ENCODE peak calls at places on chromosomes 4 and X, in five cellular contexts. One of them, this sample, is unnamed.

GRCh38 chr4:101114936-101115372 is 232.4 kb downstream of the PPP3CA start:
- DNase-seq in K562: no peak
- DNase-seq in choroid plexus epithelial cell: peak
- DNase-seq in CD4-positive, CD25-positive, alpha-beta regulatory T cell: no peak
- DNase-seq in cardiac fibroblast: peak
- DNase-seq in this sample: no peak

GRCh38 chr4:21885241-21885640 is 63.3 kb downstream of the KCNIP4 start:
- DNase-seq in choroid plexus epithelial cell: peak
- DNase-seq in CD4-positive, CD25-positive, alpha-beta regulatory T cell: no peak
- DNase-seq in K562: no peak
- DNase-seq in cardiac fibroblast: peak
- DNase-seq in this sample: no peak

GRCh38 chrX:15468036-15468435 is 25.1 kb downstream of the PIR start:
- DNase-seq in choroid plexus epithelial cell: peak
- DNase-seq in CD4-positive, CD25-positive, alpha-beta regulatory T cell: peak
- DNase-seq in K562: peak
- DNase-seq in cardiac fibroblast: peak
- DNase-seq in this sample: peak

GRCh38 chr4:55503164-55503563 is 43.5 kb downstream of the CLOCK start:
- DNase-seq in choroid plexus epithelial cell: peak
- DNase-seq in K562: peak
- DNase-seq in cardiac fibroblast: peak
- DNase-seq in CD4-positive, CD25-positive, alpha-beta regulatory T cell: no peak
- DNase-seq in this sample: no peak

GRCh38 chr4:129113919-129114318 is 18.0 kb downstream of the C4orf33 start:
- DNase-seq in cardiac fibroblast: no peak
- DNase-seq in CD4-positive, CD25-positive, alpha-beta regulatory T cell: no peak
- DNase-seq in K562: no peak
- DNase-seq in choroid plexus epithelial cell: no peak
- DNase-seq in this sample: no peak

GRCh38 chr4:181289203-181289602 is 954.0 kb upstream of the TENM3 start:
- DNase-seq in cardiac fibroblast: no peak
- DNase-seq in CD4-positive, CD25-positive, alpha-beta regulatory T cell: no peak
- DNase-seq in K562: no peak
- DNase-seq in choroid plexus epithelial cell: no peak
- DNase-seq in this sample: no peak

GRCh38 chrX:13834316-13834715 is 17.4 kb upstream of the GPM6B start:
- DNase-seq in cardiac fibroblast: no peak
- DNase-seq in K562: no peak
- DNase-seq in choroid plexus epithelial cell: no peak
- DNase-seq in CD4-positive, CD25-positive, alpha-beta regulatory T cell: no peak
- DNase-seq in this sample: no peak

GRCh38 chr4:177410566-177410965 is 31.7 kb downstream of the AGA start:
- DNase-seq in K562: no peak
- DNase-seq in choroid plexus epithelial cell: no peak
- DNase-seq in cardiac fibroblast: no peak
- DNase-seq in CD4-positive, CD25-positive, alpha-beta regulatory T cell: no peak
- DNase-seq in this sample: no peak

GRCh38 chr4:78704981-78705757 is 71.0 kb upstream of the BMP2K start:
- DNase-seq in K562: no peak
- DNase-seq in CD4-positive, CD25-positive, alpha-beta regulatory T cell: no peak
- DNase-seq in choroid plexus epithelial cell: peak
- DNase-seq in cardiac fibroblast: peak
- DNase-seq in this sample: no peak

GRCh38 chr4:161546902-161547301 is 616.9 kb downstream of the FSTL5 start:
- DNase-seq in choroid plexus epithelial cell: peak
- DNase-seq in cardiac fibroblast: peak
- DNase-seq in K562: no peak
- DNase-seq in CD4-positive, CD25-positive, alpha-beta regulatory T cell: no peak
- DNase-seq in this sample: no peak

GRCh38 chr4:181647396-181648107 is 595.6 kb upstream of the TENM3 start:
- DNase-seq in choroid plexus epithelial cell: peak
- DNase-seq in cardiac fibroblast: peak
- DNase-seq in K562: no peak
- DNase-seq in CD4-positive, CD25-positive, alpha-beta regulatory T cell: no peak
- DNase-seq in this sample: no peak

GRCh38 chr4:38612996-38613395 is 51.0 kb upstream of the KLF3 start:
- DNase-seq in K562: no peak
- DNase-seq in choroid plexus epithelial cell: peak
- DNase-seq in cardiac fibroblast: no peak
- DNase-seq in CD4-positive, CD25-positive, alpha-beta regulatory T cell: no peak
- DNase-seq in this sample: no peak

GRCh38 chr4:37454263-37454800 is 209.8 kb downstream of the NWD2 start:
- DNase-seq in K562: no peak
- DNase-seq in cardiac fibroblast: no peak
- DNase-seq in choroid plexus epithelial cell: no peak
- DNase-seq in CD4-positive, CD25-positive, alpha-beta regulatory T cell: no peak
- DNase-seq in this sample: no peak
- H3K4me3 ChIP-seq in K562: no peak
- H3K4me3 ChIP-seq in cardiac fibroblast: no peak
- H3K4me3 ChIP-seq in choroid plexus epithelial cell: no peak
- H3K4me3 ChIP-seq in CD4-positive, CD25-positive, alpha-beta regulatory T cell: no peak
- H3K4me3 ChIP-seq in this sample: no peak

DNA sequence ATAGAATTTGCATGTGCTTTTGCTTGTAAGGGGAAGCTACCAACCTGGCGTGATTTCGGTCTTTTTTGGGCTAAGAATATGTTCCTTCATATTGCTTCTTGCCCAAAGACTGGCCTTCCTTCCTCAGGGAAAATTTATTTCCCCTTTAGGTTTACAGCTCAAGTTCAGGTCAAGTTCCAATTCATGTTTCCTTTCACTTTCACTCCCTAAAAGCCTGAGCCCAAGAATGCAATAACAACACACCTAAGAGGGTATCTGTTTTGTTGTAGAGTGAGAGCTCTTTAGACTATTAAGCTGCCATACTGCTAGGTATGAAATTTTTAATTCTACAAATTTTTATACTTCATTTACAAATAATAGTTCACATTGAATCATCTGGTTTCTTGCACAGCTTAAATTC is 299.6 kb downstream of the TLL1 start:
- DNase-seq in cardiac fibroblast: peak
- DNase-seq in K562: no peak
- DNase-seq in choroid plexus epithelial cell: no peak
- DNase-seq in CD4-positive, CD25-positive, alpha-beta regulatory T cell: no peak
- DNase-seq in this sample: no peak
- H3K4me3 ChIP-seq in cardiac fibroblast: no peak
- H3K4me3 ChIP-seq in K562: no peak
- H3K4me3 ChIP-seq in choroid plexus epithelial cell: no peak
- H3K4me3 ChIP-seq in CD4-positive, CD25-positive, alpha-beta regulatory T cell: no peak
- H3K4me3 ChIP-seq in this sample: no peak

GRCh38 chr4:184347251-184348239 is 126.8 kb downstream of the IRF2 start:
- DNase-seq in K562: peak
- DNase-seq in CD4-positive, CD25-positive, alpha-beta regulatory T cell: no peak
- DNase-seq in cardiac fibroblast: peak
- DNase-seq in choroid plexus epithelial cell: peak
- DNase-seq in this sample: no peak
- H3K4me3 ChIP-seq in K562: no peak
- H3K4me3 ChIP-seq in CD4-positive, CD25-positive, alpha-beta regulatory T cell: no peak
- H3K4me3 ChIP-seq in cardiac fibroblast: no peak
- H3K4me3 ChIP-seq in choroid plexus epithelial cell: no peak
- H3K4me3 ChIP-seq in this sample: no peak

DNA sequence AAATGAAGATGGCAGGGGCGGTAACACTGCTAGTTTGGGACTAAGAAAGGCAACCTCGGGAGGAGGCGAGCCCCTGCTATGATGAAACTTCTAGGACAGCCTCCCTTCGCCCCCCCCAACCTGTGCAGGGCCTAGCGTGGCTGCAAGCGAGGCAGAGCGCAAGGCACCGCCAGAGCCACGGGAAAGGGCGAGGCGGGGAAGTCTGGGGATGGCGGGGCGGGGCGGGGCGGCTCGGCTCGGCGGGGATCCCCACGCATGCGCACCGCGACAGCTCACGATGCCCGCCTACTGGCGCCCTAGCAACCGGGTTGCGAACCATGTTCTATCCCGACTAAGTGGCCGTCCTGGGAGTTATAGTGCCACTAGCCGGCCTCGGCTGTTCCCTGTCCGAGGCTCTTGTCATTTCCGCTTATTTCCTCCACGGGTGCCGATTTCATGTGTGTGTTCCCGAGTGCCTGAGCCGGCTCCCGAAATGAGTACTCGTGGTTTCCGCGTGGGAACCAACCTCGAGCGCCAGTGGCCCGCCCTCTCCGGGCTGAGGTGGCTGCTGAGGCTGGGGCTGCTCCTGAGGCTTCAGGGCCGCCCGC is 28.7 kb upstream of the RBMX start:
- DNase-seq in CD4-positive, CD25-positive, alpha-beta regulatory T cell: peak
- DNase-seq in K562: peak
- DNase-seq in cardiac fibroblast: peak
- DNase-seq in choroid plexus epithelial cell: peak
- DNase-seq in this sample: peak
- H3K4me3 ChIP-seq in CD4-positive, CD25-positive, alpha-beta regulatory T cell: peak
- H3K4me3 ChIP-seq in K562: peak
- H3K4me3 ChIP-seq in cardiac fibroblast: peak
- H3K4me3 ChIP-seq in choroid plexus epithelial cell: peak
- H3K4me3 ChIP-seq in this sample: peak

DNA sequence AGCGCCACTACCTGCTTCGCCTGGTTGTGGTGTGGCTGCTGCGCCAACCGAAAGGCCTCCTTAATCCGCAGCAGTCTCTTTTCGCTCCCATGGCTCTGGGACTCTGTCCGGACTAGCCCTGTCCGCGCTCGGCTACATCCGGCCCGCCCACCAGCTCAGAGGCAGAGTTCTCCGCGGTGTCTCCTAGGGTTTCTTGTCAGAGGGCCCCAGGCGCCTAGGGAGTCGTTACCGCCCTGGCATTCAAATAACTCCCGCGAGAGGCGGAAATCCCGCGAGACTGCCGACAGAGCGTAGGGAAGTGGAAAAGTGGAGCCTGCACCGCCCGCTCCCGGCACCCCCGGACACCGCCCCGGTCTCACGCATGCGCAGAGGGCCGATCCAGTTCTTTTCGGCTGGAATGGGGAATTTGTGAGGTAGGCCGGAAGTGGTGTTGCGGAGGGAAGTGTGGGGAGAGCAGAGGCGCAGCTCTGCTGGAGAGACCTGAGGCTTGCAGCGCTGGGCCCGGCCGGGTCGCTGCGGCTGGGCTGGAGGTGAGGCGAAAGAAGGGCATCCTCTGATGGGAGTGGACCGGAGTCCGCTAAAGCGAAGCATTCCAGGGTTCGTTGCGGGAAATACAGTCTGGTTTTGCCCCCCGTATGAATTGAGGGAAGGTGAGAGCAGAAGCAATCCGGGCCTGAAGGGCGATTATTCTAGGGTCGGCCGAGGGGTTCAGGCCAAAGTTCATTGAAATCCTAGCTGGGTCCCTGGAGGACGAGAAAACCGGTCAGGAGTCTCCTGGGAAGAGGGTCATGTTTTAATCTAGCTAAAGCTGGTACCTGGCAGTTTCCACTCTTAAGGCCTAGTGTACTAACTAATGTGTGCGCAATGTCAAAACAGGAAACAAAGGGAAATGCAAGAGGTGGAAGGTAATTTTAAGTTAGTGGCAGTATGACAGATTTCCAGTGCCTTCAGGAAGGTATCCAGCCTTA is at the start of gene FAM200B:
- DNase-seq in K562: peak
- DNase-seq in choroid plexus epithelial cell: peak
- DNase-seq in CD4-positive, CD25-positive, alpha-beta regulatory T cell: peak
- DNase-seq in cardiac fibroblast: peak
- DNase-seq in this sample: peak
- H3K4me3 ChIP-seq in K562: peak
- H3K4me3 ChIP-seq in choroid plexus epithelial cell: peak
- H3K4me3 ChIP-seq in CD4-positive, CD25-positive, alpha-beta regulatory T cell: peak
- H3K4me3 ChIP-seq in cardiac fibroblast: peak
- H3K4me3 ChIP-seq in this sample: peak

GRCh38 chrX:40144576-40144975 is 46.8 kb upstream of the BCOR start:
- DNase-seq in CD4-positive, CD25-positive, alpha-beta regulatory T cell: no peak
- DNase-seq in cardiac fibroblast: no peak
- DNase-seq in choroid plexus epithelial cell: no peak
- DNase-seq in K562: no peak
- DNase-seq in this sample: no peak
- H3K4me3 ChIP-seq in CD4-positive, CD25-positive, alpha-beta regulatory T cell: no peak
- H3K4me3 ChIP-seq in cardiac fibroblast: no peak
- H3K4me3 ChIP-seq in choroid plexus epithelial cell: no peak
- H3K4me3 ChIP-seq in K562: no peak
- H3K4me3 ChIP-seq in this sample: no peak

GRCh38 chr4:5712931-5713330 is 1.9 kb downstream of the EVC start:
- DNase-seq in K562: no peak
- DNase-seq in choroid plexus epithelial cell: no peak
- DNase-seq in cardiac fibroblast: no peak
- DNase-seq in CD4-positive, CD25-positive, alpha-beta regulatory T cell: no peak
- DNase-seq in this sample: no peak
- H3K4me3 ChIP-seq in K562: no peak
- H3K4me3 ChIP-seq in choroid plexus epithelial cell: peak
- H3K4me3 ChIP-seq in cardiac fibroblast: peak
- H3K4me3 ChIP-seq in CD4-positive, CD25-positive, alpha-beta regulatory T cell: no peak
- H3K4me3 ChIP-seq in this sample: no peak

GRCh38 chrX:102548231-102548630 is 31.7 kb upstream of the TMSB15A start:
- DNase-seq in CD4-positive, CD25-positive, alpha-beta regulatory T cell: no peak
- DNase-seq in choroid plexus epithelial cell: no peak
- DNase-seq in K562: no peak
- DNase-seq in cardiac fibroblast: no peak
- DNase-seq in this sample: no peak

DNA sequence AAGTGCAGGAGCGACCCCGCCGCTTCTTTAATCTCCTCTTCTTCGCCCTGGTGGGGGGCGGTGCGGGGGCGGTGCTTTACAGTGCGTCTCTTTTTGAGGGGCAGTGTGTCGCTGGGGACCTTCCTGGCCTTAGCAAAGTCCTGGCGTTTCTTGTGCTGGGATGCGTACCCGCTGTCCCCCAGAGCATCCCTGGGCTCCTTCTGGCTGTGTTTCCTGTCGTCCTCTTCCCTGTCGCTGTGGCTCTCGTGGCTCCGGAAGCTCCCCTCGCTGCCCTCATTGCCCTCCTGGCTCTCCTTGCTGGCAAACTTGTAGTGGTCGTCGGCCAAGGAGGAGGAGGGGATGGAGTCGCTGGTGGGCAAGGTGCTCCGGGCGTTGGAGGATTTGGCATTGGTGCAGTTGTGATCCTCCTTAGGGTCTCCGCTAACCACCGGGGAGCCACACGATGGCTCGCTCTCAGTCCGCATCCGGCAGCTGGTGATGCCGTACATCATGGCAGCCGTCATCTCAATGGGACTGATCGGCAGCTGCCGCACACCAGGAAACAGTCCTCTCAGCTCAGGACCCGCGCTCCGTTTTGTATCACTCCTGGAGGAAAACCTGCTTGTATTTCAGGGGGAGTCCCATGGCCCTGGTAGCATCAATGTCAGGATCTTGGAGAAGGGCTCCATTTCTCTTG is 30.4 kb upstream of the TMSB15A start:
- DNase-seq in choroid plexus epithelial cell: no peak
- DNase-seq in K562: no peak
- DNase-seq in CD4-positive, CD25-positive, alpha-beta regulatory T cell: peak
- DNase-seq in cardiac fibroblast: no peak
- DNase-seq in this sample: no peak
- H3K4me3 ChIP-seq in choroid plexus epithelial cell: peak
- H3K4me3 ChIP-seq in K562: peak
- H3K4me3 ChIP-seq in CD4-positive, CD25-positive, alpha-beta regulatory T cell: peak
- H3K4me3 ChIP-seq in cardiac fibroblast: peak
- H3K4me3 ChIP-seq in this sample: no peak

This sample was measured in Jurkat, Clone E6-1.